ENCODE peak calls at places on chromosomes 13 and 19, in six cellular contexts. Y, E, F, A, T and C are unnamed samples.
A peak's percentile ranks its signal among the peaks of the same experiment; 100 is the strongest.

GRCh38 chr13:113565526-113566226 is 18.9 kb upstream of the TFDP1 start:
- DNase-seq in Y (no peak), A (no peak), T (no peak), E (no peak), F (no peak), C (no peak)

GRCh38 chr13:88643233-88643632 is 972.1 kb downstream of the SLITRK5 start:
- DNase-seq in E (no peak), F (no peak), Y (no peak), T (no peak), A (no peak), C (no peak)

GRCh38 chr19:39428309-39429112 is 7.2 kb downstream of the RPS16 start:
- DNase-seq in E (no peak), Y (peak; percentile 84), A (peak; percentile 90), T (no peak), F (no peak), C (peak; percentile 77)

GRCh38 chr13:25494708-25495411 is 123.1 kb downstream of the ATP8A2 start:
- DNase-seq in T (no peak), F (no peak), A (no peak), E (no peak), Y (no peak), C (no peak)

GRCh38 chr13:53092931-53093330 is 64.3 kb downstream of the OLFM4 start:
- DNase-seq in A (no peak), F (no peak), Y (no peak), T (no peak), E (no peak), C (no peak)

GRCh38 chr19:3642987-3643386 is 16.4 kb upstream of the CACTIN start:
- DNase-seq in A (no peak), T (peak; percentile 30), F (no peak), Y (no peak), E (no peak), C (no peak)

GRCh38 chr19:45677351-45678230 is 9.6 kb downstream of the GIPR start:
- DNase-seq in A (peak; percentile 95), F (peak; percentile 84), E (peak; percentile 62), T (no peak), Y (no peak), C (peak; percentile 38)

GRCh38 chr19:45223879-45224278 is 21.3 kb downstream of the EXOC3L2 start:
- DNase-seq in T (no peak), A (no peak), F (no peak), E (no peak), Y (no peak), C (no peak)

GRCh38 chr13:99873141-99873540 is 98.4 kb downstream of the ZIC5 start:
- DNase-seq in Y (no peak), E (no peak), F (no peak), T (no peak), A (no peak), C (no peak)

GRCh38 chr19:17966497-17967257 is at the start of gene KCNN1:
- DNase-seq in T (no peak), F (no peak), E (no peak), A (no peak), Y (no peak), C (no peak)

GRCh38 chr19:18898081-18898532 is 2.1 kb upstream of the CERS1 start:
- DNase-seq in F (no peak), T (no peak), Y (no peak), A (no peak), E (no peak), C (no peak)

GRCh38 chr19:15466851-15467733 is 2.7 kb upstream of the RASAL3 start:
- DNase-seq in Y (no peak), A (peak; percentile 43), F (no peak), E (no peak), T (peak; percentile 78), C (peak; percentile 29)

GRCh38 chr13:29683041-29683440 is 87.6 kb upstream of the SLC7A1 start:
- DNase-seq in F (no peak), Y (no peak), E (no peak), T (no peak), A (no peak), C (no peak)

GRCh38 chr19:51595776-51596175 is 24.7 kb downstream of the ZNF175 start:
- DNase-seq in E (no peak), Y (no peak), F (no peak), A (no peak), T (no peak), C (no peak)

GRCh38 chr13:76570485-76570884 is 315.7 kb downstream of the KCTD12 start:
- DNase-seq in Y (no peak), T (no peak), F (no peak), A (no peak), E (no peak), C (no peak)

GRCh38 chr19:6424190-6424938 is at the start of gene KHSRP:
- DNase-seq in F (no peak), A (peak; percentile 13), E (no peak), Y (peak; percentile 23), T (peak; percentile 60), C (no peak)

GRCh38 chr13:69579351-69579750 is 528.3 kb upstream of the ATXN8OS start:
- DNase-seq in F (no peak), E (no peak), A (no peak), T (no peak), Y (no peak), C (no peak)

GRCh38 chr19:13842294-13843103 is 34.4 kb upstream of the NANOS3 start:
- DNase-seq in F (no peak), Y (peak; percentile 90), E (no peak), A (peak; percentile 81), T (peak; percentile 42), C (peak; percentile 87)

GRCh38 chr19:44050740-44051653 is 839 bp upstream of the ZNF223 start:
- DNase-seq in F (no peak), Y (no peak), E (no peak), T (no peak), A (peak; percentile 6), C (no peak)

GRCh38 chr19:46753420-46754155 is 7.3 kb upstream of the STRN4 start:
- DNase-seq in A (peak; percentile 36), E (no peak), F (no peak), T (peak; percentile 84), Y (no peak), C (no peak)

GRCh38 chr19:30225615-30226463 is 146.3 kb upstream of the ZNF536 start:
- DNase-seq in F (no peak), T (no peak), Y (no peak), E (no peak), A (no peak), C (no peak)

GRCh38 chr13:27960362-27961226 is 8.5 kb downstream of the CDX2 start:
- DNase-seq in Y (no peak), T (peak; percentile 39), A (peak; percentile 27), F (peak; percentile 77), E (no peak), C (peak; percentile 64)

GRCh38 chr13:28754698-28755545 is 36.2 kb upstream of the SLC46A3 start:
- DNase-seq in T (peak; percentile 71), A (peak; percentile 61), E (no peak), Y (no peak), F (no peak), C (no peak)

GRCh38 chr13:31248361-31248760 is 48.6 kb downstream of the B3GLCT start:
- DNase-seq in T (no peak), Y (no peak), E (no peak), A (no peak), F (no peak), C (no peak)

GRCh38 chr13:57632276-57633140 is 964 bp downstream of the PCDH17 start:
- DNase-seq in F (peak; percentile 69), A (no peak), E (no peak), T (no peak), Y (no peak), C (no peak)

GRCh38 chr19:3270908-3271307 is 46.4 kb downstream of the CELF5 start:
- DNase-seq in E (no peak), F (no peak), T (peak; percentile 58), A (peak; percentile 49), Y (no peak), C (no peak)

GRCh38 chr13:42116225-42116624 is 67.8 kb downstream of the DGKH start:
- DNase-seq in T (no peak), E (no peak), A (no peak), F (no peak), Y (no peak), C (no peak)

GRCh38 chr13:90683711-90684131 is 663.8 kb upstream of the MIR17HG start:
- DNase-seq in E (no peak), A (no peak), Y (no peak), T (no peak), F (no peak), C (no peak)

GRCh38 chr13:51097353-51098043 is 13.6 kb downstream of the C13orf42 start:
- DNase-seq in F (no peak), Y (no peak), T (no peak), E (no peak), A (no peak), C (no peak)

GRCh38 chr13:32905864-32906180 is 110.4 kb upstream of the KL start:
- DNase-seq in A (no peak), E (no peak), F (no peak), Y (peak; percentile 31), T (no peak), C (no peak)

GRCh38 chr19:19674315-19674714 is 5.7 kb downstream of the ZNF101 start:
- DNase-seq in T (no peak), F (no peak), Y (no peak), E (no peak), A (no peak), C (no peak)

GRCh38 chr13:87084192-87084591 is 587.0 kb upstream of the SLITRK5 start:
- DNase-seq in T (no peak), F (no peak), E (no peak), A (no peak), Y (no peak), C (no peak)

GRCh38 chr19:11849264-11849615 is 714 bp downstream of the ZNF439 start:
- DNase-seq in E (no peak), A (peak; percentile 10), T (peak; percentile 42), F (no peak), Y (no peak), C (no peak)

GRCh38 chr13:108270442-108270841 is 924 bp downstream of the TNFSF13B start:
- DNase-seq in A (no peak), F (no peak), T (no peak), E (no peak), Y (no peak), C (no peak)

GRCh38 chr19:47518139-47518538 is 3.3 kb upstream of the NAPA start:
- DNase-seq in E (no peak), A (no peak), F (no peak), T (peak; percentile 94), Y (no peak), C (no peak)

GRCh38 chr19:547836-548720 is 4.2 kb downstream of the GZMM start:
- DNase-seq in Y (no peak), T (no peak), E (no peak), F (no peak), A (no peak), C (no peak)

GRCh38 chr19:40811478-40812341 is 12.7 kb downstream of the EGLN2 start:
- DNase-seq in T (no peak), F (no peak), Y (peak; percentile 51), E (no peak), A (no peak), C (no peak)

GRCh38 chr19:8168537-8168936 is 19.1 kb upstream of the FBN3 start:
- DNase-seq in F (no peak), A (no peak), T (no peak), Y (no peak), E (no peak), C (no peak)